ENCODE peak calls at places on chromosomes 7 and 10, in four cellular contexts. P is pancreas, I is heart right ventricle, Z is tibial nerve. F is an unnamed sample.

GRCh38 chr7:27866828-27867227 is 126.9 kb downstream of the TAX1BP1 start:
- DNase-seq in P (no peak), I (no peak), Z (no peak), F (no peak)

GRCh38 chr7:47514367-47514766 is 67.5 kb downstream of the TNS3 start:
- DNase-seq in P (no peak), I (no peak), Z (no peak), F (no peak)

GRCh38 chr10:75063461-75064230 is 47.8 kb upstream of the SAMD8 start:
- DNase-seq in P (no peak), I (no peak), Z (no peak), F (no peak)

GRCh38 chr7:50721160-50721559 is 61.5 kb downstream of the GRB10 start:
- DNase-seq in P (no peak), I (no peak), Z (no peak), F (no peak)

GRCh38 chr10:124609698-124610097 is 134.5 kb downstream of the FAM53B start:
- DNase-seq in P (no peak), I (no peak), Z (no peak), F (no peak)

GRCh38 chr10:7388602-7389001 is 22.2 kb downstream of the SFMBT2 start:
- DNase-seq in P (no peak), I (no peak), Z (no peak), F (no peak)

GRCh38 chr10:119542357-119542989 is at the start of gene RGS10:
- DNase-seq in P (peak; percentile 47), I (peak; percentile 82), Z (peak; percentile 67), F (peak; percentile 88)

GRCh38 chr10:132877473-132877872 is 64.9 kb downstream of the CFAP46 start:
- DNase-seq in P (no peak), I (peak; percentile 1), Z (no peak), F (no peak)

GRCh38 chr10:117568226-117568625 is 25.7 kb downstream of the EMX2 start:
- DNase-seq in P (no peak), I (no peak), Z (no peak), F (no peak)

GRCh38 chr10:119333146-119333792 is 125.9 kb downstream of the GRK5 start:
- DNase-seq in P (no peak), I (no peak), Z (no peak), F (peak; percentile 56)

GRCh38 chr10:3261921-3262320 is 89.3 kb upstream of the PITRM1 start:
- DNase-seq in P (no peak), I (no peak), Z (no peak), F (no peak)

GRCh38 chr7:108002726-108003590 is at the start of gene LAMB1:
- DNase-seq in P (peak; percentile 78), I (peak; percentile 78), Z (peak; percentile 53), F (no peak)

GRCh38 chr7:99012722-99013121 is 131.2 kb downstream of the SMURF1 start:
- DNase-seq in P (no peak), I (no peak), Z (no peak), F (no peak)

GRCh38 chr7:95594185-95594584 is 2.1 kb downstream of the PDK4 start:
- DNase-seq in P (no peak), I (no peak), Z (no peak), F (no peak)

GRCh38 chr7:158995514-158995913 is 139.2 kb downstream of the DYNC2I1 start:
- DNase-seq in P (no peak), I (no peak), Z (no peak), F (no peak)

GRCh38 chr7:66950763-66951162 is 29.7 kb downstream of the TMEM248 start:
- DNase-seq in P (no peak), I (no peak), Z (no peak), F (no peak)

GRCh38 chr10:11469575-11470391 is 141.7 kb downstream of the USP6NL start:
- DNase-seq in P (no peak), I (no peak), Z (no peak), F (no peak)

GRCh38 chr7:3179456-3179855 is 121.6 kb upstream of the SDK1 start:
- DNase-seq in P (no peak), I (no peak), Z (no peak), F (no peak)

GRCh38 chr7:2231992-2232765 is 566 bp downstream of the MAD1L1 start:
- DNase-seq in P (no peak), I (no peak), Z (no peak), F (no peak)

DNA sequence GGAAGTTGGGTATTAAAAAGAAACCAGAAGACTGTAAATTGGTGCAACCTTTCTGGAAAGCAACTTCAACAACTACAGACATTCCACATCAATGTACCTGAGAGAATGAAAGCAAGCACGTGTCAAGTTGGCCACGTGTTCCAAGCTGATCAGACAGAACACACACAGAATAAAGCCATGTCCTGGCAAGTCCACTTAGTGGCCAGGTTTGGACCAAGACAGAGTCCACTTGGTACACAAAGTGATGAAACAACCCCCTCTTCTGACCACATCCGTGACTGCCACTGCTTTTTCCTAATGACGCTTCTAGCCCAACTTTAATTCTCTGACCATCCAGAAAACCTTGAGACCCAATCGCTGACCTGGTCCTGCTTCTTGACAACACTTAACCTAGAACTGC is 109.4 kb downstream of the ABLIM1 start:
- DNase-seq in P (no peak), I (no peak), Z (peak; percentile 40), F (no peak)
- TF ChIP-seq CTCF in P (no peak), I (peak; percentile 37), Z (peak; percentile 42), F (peak; percentile 55)

GRCh38 chr10:103415581-103415980 is 19.2 kb downstream of the PDCD11 start:
- DNase-seq in P (no peak), I (no peak), Z (no peak), F (no peak)
- H3K27ac ChIP-seq in P (no peak overlapping the region), I (no peak overlapping the region), Z (no peak overlapping the region), F (no peak overlapping the region)

GRCh38 chr10:82394122-82394521 is 519.1 kb downstream of the NRG3 start:
- DNase-seq in P (peak; percentile 70), I (peak; percentile 13), Z (no peak), F (no peak)

GRCh38 chr10:82399850-82400249 is 524.9 kb downstream of the NRG3 start:
- DNase-seq in P (no peak), I (no peak), Z (no peak), F (no peak)

GRCh38 chr10:82396886-82397285 is 521.9 kb downstream of the NRG3 start:
- DNase-seq in P (no peak), I (no peak), Z (no peak), F (no peak)

GRCh38 chr10:82394987-82395386 is 520.0 kb downstream of the NRG3 start:
- DNase-seq in P (no peak), I (no peak), Z (no peak), F (no peak)

DNA sequence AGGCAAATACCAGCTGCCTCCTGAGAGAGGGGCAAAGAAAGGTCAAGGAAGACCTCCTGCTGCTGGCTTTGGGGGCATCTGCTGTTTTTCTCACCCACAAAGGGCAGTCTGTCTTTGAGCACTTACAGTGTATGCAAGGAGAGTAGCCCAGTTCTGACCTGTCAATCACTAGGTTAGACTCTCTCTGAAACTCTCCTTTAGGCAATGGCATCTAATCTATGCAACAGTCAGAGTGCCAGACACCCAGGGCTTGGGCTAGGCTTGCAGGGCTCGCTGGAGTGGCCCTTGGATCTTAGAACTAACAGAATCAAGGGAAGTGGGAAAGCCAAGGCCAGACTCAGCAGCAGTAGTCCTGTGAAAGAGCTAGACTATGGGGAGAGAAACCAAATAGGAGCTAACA is 522.9 kb downstream of the NRG3 start:
- DNase-seq in P (no peak), I (no peak), Z (no peak), F (no peak)
- H3K9me3 ChIP-seq in P (no peaks in the 10 kb centered on the region), I (no peaks in the 10 kb centered on the region), Z (no peaks in the 10 kb centered on the region), F (no peaks in the 10 kb centered on the region)

GRCh38 chr7:30915751-30916150 is 4.1 kb downstream of the AQP1 start:
- DNase-seq in P (peak; percentile 7), I (peak; percentile 7), Z (no peak), F (no peak)
- TF ChIP-seq CTCF in P (no peak), I (no peak), Z (no peak), F (no peak)

GRCh38 chr10:73865107-73865458 is 9.3 kb downstream of the CAMK2G start:
- DNase-seq in P (no peak), I (no peak), Z (no peak), F (no peak)
- H3K27ac ChIP-seq in P (no peak overlapping the region), I (peak overlapping the region; percentile 66), Z (no peak overlapping the region), F (peak overlapping the region; percentile 70)

DNA sequence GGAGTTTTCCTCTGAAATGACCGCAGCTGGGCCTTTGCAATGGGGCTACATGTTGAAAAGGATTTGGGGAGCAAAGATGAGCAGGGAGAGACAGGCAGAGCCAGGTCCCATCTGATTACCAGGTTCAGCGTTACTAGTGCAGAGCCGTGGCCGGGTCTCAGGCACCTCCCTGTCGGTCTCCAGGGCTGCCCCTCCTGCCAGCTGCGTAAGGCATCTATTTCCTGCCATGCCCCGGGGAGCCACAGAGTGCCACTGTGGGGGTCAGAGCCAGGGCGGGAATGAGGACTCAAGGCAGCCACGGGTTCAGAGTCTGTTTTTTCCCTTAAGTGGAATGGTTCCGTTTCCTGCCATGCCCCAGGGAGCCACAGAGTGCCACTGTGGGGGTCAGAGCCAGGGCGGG is 382.6 kb upstream of the SHH start:
- DNase-seq in P (no peak), I (no peak), Z (no peak), F (no peak)
- H3K9me3 ChIP-seq in P (no peaks in the 10 kb centered on the region), I (no peaks in the 10 kb centered on the region), Z (no peaks in the 10 kb centered on the region), F (no peaks in the 10 kb centered on the region)

GRCh38 chr10:72375585-72375984 is 20.9 kb upstream of the DNAJB12 start:
- DNase-seq in P (no peak), I (no peak), Z (no peak), F (no peak)
- TF ChIP-seq CTCF in P (no peak), I (no peak), Z (peak; percentile 22), F (no peak)

GRCh38 chr10:110007171-110007700 is 548 bp upstream of the ADD3 start:
- DNase-seq in P (no peak), I (no peak), Z (no peak), F (no peak)
- H3K27ac ChIP-seq in P (peak overlapping the region; percentile 76), I (peak overlapping the region; percentile 99), Z (peak overlapping the region; percentile 96), F (peak overlapping the region; percentile 60)

DNA sequence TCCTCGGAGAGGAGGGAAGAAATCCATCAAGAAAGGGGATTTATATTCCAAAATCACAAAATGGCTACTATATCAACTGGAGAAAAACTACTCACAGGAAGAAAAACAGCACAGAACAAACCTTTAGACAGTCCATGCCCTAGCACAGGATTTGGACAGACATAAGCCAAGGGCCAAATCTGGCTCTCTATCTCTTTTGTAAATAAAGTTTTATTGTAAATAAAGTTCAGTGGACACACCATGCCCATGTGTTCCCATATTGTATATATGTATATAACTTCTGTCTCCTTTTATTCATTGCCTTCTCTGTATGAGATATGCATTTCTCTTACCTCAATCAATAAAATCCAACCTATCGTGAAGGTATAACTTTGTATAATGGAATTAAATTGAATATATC is 742.8 kb upstream of the LRRTM3 start:
- DNase-seq in P (no peak), I (no peak), Z (no peak), F (no peak)
- H3K9me3 ChIP-seq in P (no peaks in the 10 kb centered on the region), I (no peaks in the 10 kb centered on the region), Z (no peaks in the 10 kb centered on the region), F (no peaks in the 10 kb centered on the region)

F was measured in CD4-positive, alpha-beta T cell.